ENCODE peak calls at places on chromosomes 5 and 9, in four cellular contexts. One of them, this sample, is unnamed.

GRCh38 chr5:392431-392988 is 50.5 kb upstream of the EXOC3 start:
- DNase-seq in LoVo: no peak
- DNase-seq in AG04450: no peak
- DNase-seq in mucosa of gallbladder: no peak
- DNase-seq in this sample: peak; percentile 16

GRCh38 chr9:87776481-87777373 is 50.8 kb downstream of the CTSL start:
- DNase-seq in AG04450: no peak
- DNase-seq in mucosa of gallbladder: no peak
- DNase-seq in LoVo: no peak
- DNase-seq in this sample: no peak

GRCh38 chr5:142753114-142753764 is 16.9 kb upstream of the ARHGAP26 start:
- DNase-seq in LoVo: no peak
- DNase-seq in AG04450: no peak
- DNase-seq in mucosa of gallbladder: no peak
- DNase-seq in this sample: no peak

GRCh38 chr9:34650816-34651215 is 1.2 kb upstream of the IL11RA start:
- DNase-seq in LoVo: no peak
- DNase-seq in mucosa of gallbladder: no peak
- DNase-seq in AG04450: no peak
- DNase-seq in this sample: no peak

GRCh38 chr9:135084881-135085760 is 2.3 kb upstream of the OLFM1 start:
- DNase-seq in AG04450: no peak
- DNase-seq in mucosa of gallbladder: no peak
- DNase-seq in LoVo: no peak
- DNase-seq in this sample: no peak

GRCh38 chr5:137190441-137190840 is 308.7 kb downstream of the SPOCK1 start:
- DNase-seq in LoVo: no peak
- DNase-seq in mucosa of gallbladder: no peak
- DNase-seq in AG04450: no peak
- DNase-seq in this sample: no peak

GRCh38 chr9:16884373-16884772 is 13.9 kb upstream of the BNC2 start:
- DNase-seq in LoVo: no peak
- DNase-seq in AG04450: no peak
- DNase-seq in mucosa of gallbladder: no peak
- DNase-seq in this sample: no peak

GRCh38 chr5:77957-78804 is 13.8 kb upstream of the PLEKHG4B start:
- DNase-seq in LoVo: peak; percentile 12
- DNase-seq in AG04450: no peak
- DNase-seq in mucosa of gallbladder: no peak
- DNase-seq in this sample: no peak

GRCh38 chr9:78115073-78115472 is 83.5 kb upstream of the GNAQ start:
- DNase-seq in mucosa of gallbladder: no peak
- DNase-seq in AG04450: no peak
- DNase-seq in LoVo: no peak
- DNase-seq in this sample: no peak

GRCh38 chr9:132949709-132950108 is 5.3 kb upstream of the TSC1 start:
- DNase-seq in LoVo: no peak
- DNase-seq in mucosa of gallbladder: no peak
- DNase-seq in AG04450: no peak
- DNase-seq in this sample: no peak

GRCh38 chr9:128636024-128636390 is 20.6 kb downstream of the DYNC2I2 start:
- DNase-seq in AG04450: no peak
- DNase-seq in mucosa of gallbladder: peak; percentile 52
- DNase-seq in LoVo: peak; percentile 85
- DNase-seq in this sample: peak; percentile 71

GRCh38 chr5:116361171-116361967 is 213.3 kb downstream of the SEMA6A start:
- DNase-seq in AG04450: no peak
- DNase-seq in mucosa of gallbladder: peak; percentile 61
- DNase-seq in LoVo: no peak
- DNase-seq in this sample: peak; percentile 60

GRCh38 chr9:122236681-122237080 is 7.9 kb upstream of the LHX6 start:
- DNase-seq in AG04450: no peak
- DNase-seq in mucosa of gallbladder: no peak
- DNase-seq in LoVo: no peak
- DNase-seq in this sample: no peak

GRCh38 chr5:80238078-80238477 is 17.8 kb downstream of the SERINC5 start:
- DNase-seq in AG04450: no peak
- DNase-seq in mucosa of gallbladder: no peak
- DNase-seq in LoVo: no peak
- DNase-seq in this sample: no peak

GRCh38 chr9:88998506-88998905 is 7.2 kb downstream of the S1PR3 start:
- DNase-seq in LoVo: no peak
- DNase-seq in mucosa of gallbladder: no peak
- DNase-seq in AG04450: no peak
- DNase-seq in this sample: no peak

GRCh38 chr5:181261320-181262085 is 560 bp upstream of the TRIM52 start:
- DNase-seq in AG04450: no peak
- DNase-seq in LoVo: peak; percentile 66
- DNase-seq in mucosa of gallbladder: peak; percentile 63
- DNase-seq in this sample: peak; percentile 84

GRCh38 chr5:57937501-57937900 is 454.9 kb upstream of the ACTBL2 start:
- DNase-seq in LoVo: no peak
- DNase-seq in AG04450: no peak
- DNase-seq in mucosa of gallbladder: no peak
- DNase-seq in this sample: no peak

GRCh38 chr9:3244963-3245653 is 280.7 kb downstream of the RFX3 start:
- DNase-seq in mucosa of gallbladder: no peak
- DNase-seq in LoVo: no peak
- DNase-seq in AG04450: no peak
- DNase-seq in this sample: no peak

GRCh38 chr9:132350861-132351315 is 3.9 kb downstream of the SETX start:
- DNase-seq in LoVo: no peak
- DNase-seq in AG04450: no peak
- DNase-seq in mucosa of gallbladder: no peak
- DNase-seq in this sample: no peak

GRCh38 chr9:129473523-129474244 is 147.2 kb downstream of the C9orf50 start:
- DNase-seq in mucosa of gallbladder: no peak
- DNase-seq in AG04450: no peak
- DNase-seq in LoVo: no peak
- DNase-seq in this sample: no peak

GRCh38 chr9:116320180-116320799 is 166.7 kb downstream of the PAPPA start:
- DNase-seq in AG04450: no peak
- DNase-seq in LoVo: no peak
- DNase-seq in mucosa of gallbladder: no peak
- DNase-seq in this sample: no peak

GRCh38 chr9:38227061-38227540 is 158.1 kb upstream of the SHB start:
- DNase-seq in mucosa of gallbladder: peak; percentile 61
- DNase-seq in AG04450: peak; percentile 80
- DNase-seq in LoVo: peak; percentile 31
- DNase-seq in this sample: peak; percentile 20

GRCh38 chr9:69174645-69175487 is 789 bp downstream of the TJP2 start:
- DNase-seq in AG04450: peak; percentile 93
- DNase-seq in mucosa of gallbladder: no peak
- DNase-seq in LoVo: peak; percentile 36
- DNase-seq in this sample: peak; percentile 28

This sample was measured in colonic mucosa.